ENCODE peak calls at places on chromosomes 13 and 19, in six cellular contexts. D is GM23248, X is AG08395, Z is T-helper 17 cell, G is SJSA1, P is fibroblast of mammary gland. O is an unnamed sample.

GRCh38 chr13:80131204-80131603 is 209.7 kb downstream of the SPRY2 start:
- DNase-seq in D (peak), X (peak), Z (no peak), G (peak), P (peak), O (no peak)

GRCh38 chr19:16778796-16779411 is 50.3 kb upstream of the SIN3B start:
- DNase-seq in D (peak), X (peak), Z (no peak), G (peak), P (peak), O (peak)

GRCh38 chr13:110268576-110269185 is 38.3 kb downstream of the COL4A1 start:
- DNase-seq in D (no peak), X (no peak), Z (no peak), G (no peak), P (no peak), O (no peak)

GRCh38 chr19:16739546-16739945 is 19.9 kb downstream of the NWD1 start:
- DNase-seq in D (peak), X (no peak), Z (no peak), G (no peak), P (no peak), O (no peak)

GRCh38 chr19:28377077-28377476 is 835.9 kb downstream of the UQCRFS1 start:
- DNase-seq in D (peak), X (no peak), Z (no peak), G (no peak), P (peak), O (peak)

GRCh38 chr13:40993987-40994386 is 25.1 kb downstream of the ELF1 start:
- DNase-seq in D (no peak), X (no peak), Z (no peak), G (no peak), P (no peak), O (no peak)

GRCh38 chr13:98214707-98215106 is 37.6 kb upstream of the RNF113B start:
- DNase-seq in D (no peak), X (no peak), Z (no peak), G (no peak), P (no peak), O (no peak)

GRCh38 chr19:46337487-46337886 is 9.4 kb upstream of the PPP5C start:
- DNase-seq in D (no peak), X (no peak), Z (no peak), G (no peak), P (no peak), O (no peak)

GRCh38 chr19:5536337-5536894 is 31.3 kb downstream of the TINCR start:
- DNase-seq in D (peak), X (peak), Z (no peak), G (no peak), P (peak), O (no peak)

GRCh38 chr19:13765395-13766094 is 1.2 kb downstream of the MRI1 start:
- DNase-seq in D (peak), X (no peak), Z (no peak), G (no peak), P (no peak), O (no peak)

GRCh38 chr13:42892760-42893159 is 99.3 kb downstream of the EPSTI1 start:
- DNase-seq in D (peak), X (peak), Z (no peak), G (no peak), P (peak), O (no peak)

GRCh38 chr13:30866692-30867669 is 39.1 kb upstream of the MEDAG start:
- DNase-seq in D (no peak), X (no peak), Z (no peak), G (no peak), P (no peak), O (no peak)